ENCODE peak calls at places on chromosomes 13 and 19, in six cellular contexts. Z is stomach, C is GM23338, K is Panc1, P is upper lobe of left lung, N is breast epithelium. T is an unnamed sample.

GRCh38 chr19:38583219-38583984 is 34.4 kb downstream of the MAP4K1 start:
- DNase-seq in Z (no peak), C (no peak), K (no peak), P (no peak), N (no peak), T (no peak)

GRCh38 chr13:19984430-19985218 is 26.1 kb downstream of the ZMYM2 start:
- DNase-seq in Z (no peak), C (peak), K (peak), P (no peak), N (no peak), T (no peak)

GRCh38 chr19:54660967-54661366 is 1.8 kb upstream of the LILRB4 start:
- DNase-seq in Z (no peak), C (no peak), K (no peak), P (no peak), N (no peak), T (no peak)

GRCh38 chr13:92122454-92122853 is 724.0 kb downstream of the GPC5 start:
- DNase-seq in Z (no peak), C (no peak), K (no peak), P (no peak), N (no peak), T (no peak)

GRCh38 chr13:30972888-30973377 is 40.5 kb downstream of the TEX26 start:
- DNase-seq in Z (no peak), C (no peak), K (no peak), P (peak), N (no peak), T (no peak)

GRCh38 chr13:106513025-106513424 is 22.4 kb downstream of the EFNB2 start:
- DNase-seq in Z (no peak), C (no peak), K (no peak), P (no peak), N (no peak), T (no peak)

GRCh38 chr19:20167020-20167644 is at the start of gene ZNF486:
- DNase-seq in Z (peak), C (peak), K (peak), P (peak), N (peak), T (peak)

GRCh38 chr13:25232937-25233515 is 54.3 kb downstream of the MTMR6 start:
- DNase-seq in Z (no peak), C (peak), K (no peak), P (no peak), N (no peak), T (no peak)

GRCh38 chr13:33145667-33146066 is 129.4 kb downstream of the KL start:
- DNase-seq in Z (no peak), C (no peak), K (no peak), P (no peak), N (no peak), T (no peak)

GRCh38 chr19:33193864-33194362 is at the start of gene LRP3:
- DNase-seq in Z (peak), C (peak), K (no peak), P (peak), N (no peak), T (peak)

GRCh38 chr13:65719831-65720230 is 1510.3 kb downstream of the PCDH9 start:
- DNase-seq in Z (no peak), C (no peak), K (no peak), P (no peak), N (no peak), T (no peak)

GRCh38 chr13:40318366-40318765 is 348.1 kb downstream of the FOXO1 start:
- DNase-seq in Z (peak), C (no peak), K (no peak), P (peak), N (peak), T (no peak)

GRCh38 chr19:42196011-42197001 is 21.2 kb downstream of the DEDD2 start:
- DNase-seq in Z (no peak), C (peak), K (no peak), P (no peak), N (no peak), T (no peak)

GRCh38 chr13:84677836-84678235 is 795.6 kb upstream of the SLITRK1 start:
- DNase-seq in Z (no peak), C (no peak), K (no peak), P (no peak), N (no peak), T (no peak)

GRCh38 chr13:102311901-102312300 is 89.9 kb downstream of the FGF14 start:
- DNase-seq in Z (no peak), C (no peak), K (no peak), P (no peak), N (no peak), T (no peak)

GRCh38 chr19:38409631-38410133 is 6.8 kb downstream of the FAM98C start:
- DNase-seq in Z (no peak), C (no peak), K (no peak), P (no peak), N (no peak), T (no peak)

GRCh38 chr19:20333508-20333907 is 166.5 kb downstream of the ZNF486 start:
- DNase-seq in Z (no peak), C (no peak), K (no peak), P (no peak), N (no peak), T (no peak)

GRCh38 chr19:18006895-18007604 is 920 bp upstream of the ARRDC2 start:
- DNase-seq in Z (peak), C (peak), K (no peak), P (peak), N (peak), T (peak)

GRCh38 chr19:18665771-18666202 is 17.7 kb upstream of the CRTC1 start:
- DNase-seq in Z (no peak), C (no peak), K (no peak), P (no peak), N (no peak), T (no peak)

GRCh38 chr13:91193358-91193757 is 154.1 kb upstream of the MIR17HG start:
- DNase-seq in Z (no peak), C (no peak), K (no peak), P (no peak), N (no peak), T (no peak)

GRCh38 chr13:93118081-93118615 is 108.5 kb upstream of the GPC6 start:
- DNase-seq in Z (no peak), C (no peak), K (no peak), P (no peak), N (no peak), T (no peak)

GRCh38 chr19:16851031-16851712 is 22.0 kb downstream of the SIN3B start:
- DNase-seq in Z (no peak), C (no peak), K (no peak), P (no peak), N (no peak), T (no peak)

GRCh38 chr13:23469901-23470525 is 36.5 kb upstream of the SACS start:
- DNase-seq in Z (no peak), C (peak), K (no peak), P (no peak), N (no peak), T (no peak)

GRCh38 chr19:21705393-21705792 is 62.0 kb downstream of the ZNF100 start:
- DNase-seq in Z (no peak), C (peak), K (no peak), P (no peak), N (no peak), T (no peak)

GRCh38 chr13:93233997-93234416 is 7.4 kb downstream of the GPC6 start:
- DNase-seq in Z (no peak), C (peak), K (no peak), P (no peak), N (no peak), T (no peak)

GRCh38 chr19:51607920-51608562 is 22.2 kb downstream of the SIGLEC5 start:
- DNase-seq in Z (peak), C (peak), K (no peak), P (peak), N (no peak), T (peak)

GRCh38 chr13:99151516-99151915 is 49.1 kb upstream of the UBAC2 start:
- DNase-seq in Z (no peak), C (no peak), K (no peak), P (no peak), N (no peak), T (no peak)

GRCh38 chr13:48086272-48086671 is 8.6 kb downstream of the MED4 start:
- DNase-seq in Z (no peak), C (no peak), K (no peak), P (no peak), N (no peak), T (no peak)

GRCh38 chr13:55554741-55555140 is 1586.0 kb upstream of the PRR20A start:
- DNase-seq in Z (no peak), C (no peak), K (no peak), P (no peak), N (no peak), T (no peak)

GRCh38 chr19:15548648-15549047 is 40.3 kb downstream of the CYP4F22 start:
- DNase-seq in Z (no peak), C (no peak), K (no peak), P (no peak), N (no peak), T (no peak)

GRCh38 chr13:38753878-38754277 is 67.0 kb downstream of the FREM2 start:
- DNase-seq in Z (no peak), C (peak), K (no peak), P (no peak), N (no peak), T (no peak)

GRCh38 chr19:10871711-10872550 is 578 bp downstream of the CARM1 start:
- DNase-seq in Z (peak), C (peak), K (no peak), P (peak), N (peak), T (peak)

GRCh38 chr13:46751811-46752635 is 44.9 kb downstream of the ESD start:
- DNase-seq in Z (no peak), C (peak), K (no peak), P (peak), N (no peak), T (peak)

GRCh38 chr13:46321494-46322225 is 65.4 kb downstream of the RUBCNL start:
- DNase-seq in Z (peak), C (peak), K (peak), P (peak), N (peak), T (peak)

GRCh38 chr19:6412111-6412999 is 12.3 kb downstream of the KHSRP start:
- DNase-seq in Z (peak), C (peak), K (no peak), P (peak), N (no peak), T (no peak)

GRCh38 chr13:35228536-35228935 is 248.0 kb downstream of the MAB21L1 start:
- DNase-seq in Z (no peak), C (no peak), K (no peak), P (no peak), N (no peak), T (no peak)
- TF ChIP-seq CTCF in Z (no peak), C (no peak), K (no peak), P (no peak), N (no peak), T (no peak)

GRCh38 chr19:40576181-40576584 is 490 bp upstream of the SHKBP1 start:
- DNase-seq in Z (no peak), C (peak), K (no peak), P (no peak), N (no peak), T (peak)

GRCh38 chr19:40575326-40575725 is 1.3 kb upstream of the SHKBP1 start:
- DNase-seq in Z (no peak), C (peak), K (no peak), P (no peak), N (no peak), T (no peak)

GRCh38 chr19:40580619-40581018 is 3.9 kb downstream of the SHKBP1 start:
- DNase-seq in Z (no peak), C (no peak), K (no peak), P (no peak), N (no peak), T (peak)

GRCh38 chr19:40578442-40578908 is 1.8 kb downstream of the SHKBP1 start:
- DNase-seq in Z (no peak), C (peak), K (no peak), P (no peak), N (no peak), T (no peak)

GRCh38 chr19:40576585-40577451 is at the start of gene SHKBP1:
- DNase-seq in Z (peak), C (peak), K (no peak), P (peak), N (peak), T (peak)
- TF ChIP-seq POLR2AphosphoS5 in Z (peak), C (peak), K (peak), P (peak), N (peak), T (peak)

DNA sequence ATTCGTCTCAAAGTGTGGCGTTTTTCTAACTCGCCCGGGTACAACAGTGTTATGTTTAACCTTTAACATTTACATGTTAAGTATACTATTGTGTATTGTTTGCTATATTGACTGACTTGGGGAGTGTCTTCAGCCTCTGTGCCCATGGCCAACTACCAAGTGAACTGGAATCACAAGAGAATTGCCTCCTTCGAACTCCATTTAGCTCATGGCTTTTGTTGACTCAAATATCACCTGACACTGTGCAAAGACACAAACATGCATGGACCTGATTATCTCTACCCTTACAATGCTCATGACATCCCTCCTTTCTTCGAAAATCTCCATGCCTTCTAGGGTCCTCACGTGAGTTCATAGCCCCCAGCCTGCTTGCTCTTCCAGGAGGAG is 737 bp downstream of the ZNF814 start:
- DNase-seq in Z (no peak), C (peak), K (no peak), P (no peak), N (no peak), T (no peak)
- H3K27ac ChIP-seq in Z (no peak), C (peak), K (no peak), P (peak), N (peak), T (peak)

DNA sequence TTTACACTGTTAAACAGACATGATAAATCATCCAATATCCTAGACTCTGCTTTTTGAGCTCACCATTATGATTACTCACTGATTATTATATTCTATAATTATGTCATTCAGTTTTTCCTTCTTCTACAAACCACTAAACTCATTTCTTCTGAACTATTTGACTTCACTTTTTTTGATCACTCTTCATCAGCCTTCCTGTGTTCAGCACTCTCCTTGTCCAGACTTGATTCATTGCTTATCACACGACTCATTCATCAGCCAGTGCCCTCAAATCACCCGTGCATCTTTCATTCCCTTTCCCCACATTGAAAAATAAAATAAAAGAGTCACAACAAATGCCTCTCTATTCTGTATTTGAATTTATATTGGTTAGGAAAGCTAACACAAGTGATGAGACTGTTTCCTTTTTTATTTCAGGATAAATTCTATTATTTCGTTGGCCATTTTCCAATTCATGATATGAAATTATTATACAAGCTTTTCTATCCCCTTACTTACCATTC is 1482.1 kb upstream of the MIR17HG start:
- DNase-seq in Z (no peak), C (no peak), K (no peak), P (no peak), N (no peak), T (no peak)
- TF ChIP-seq CTCF in Z (no peak), C (no peak), K (no peak), P (no peak), N (no peak), T (no peak)

GRCh38 chr19:32018014-32018413 is 327.4 kb upstream of the ZNF507 start:
- DNase-seq in Z (no peak), C (no peak), K (no peak), P (no peak), N (peak), T (no peak)
- TF ChIP-seq POLR2AphosphoS5 in Z (no peak), C (no peak), K (no peak), P (no peak), N (no peak), T (peak)

DNA sequence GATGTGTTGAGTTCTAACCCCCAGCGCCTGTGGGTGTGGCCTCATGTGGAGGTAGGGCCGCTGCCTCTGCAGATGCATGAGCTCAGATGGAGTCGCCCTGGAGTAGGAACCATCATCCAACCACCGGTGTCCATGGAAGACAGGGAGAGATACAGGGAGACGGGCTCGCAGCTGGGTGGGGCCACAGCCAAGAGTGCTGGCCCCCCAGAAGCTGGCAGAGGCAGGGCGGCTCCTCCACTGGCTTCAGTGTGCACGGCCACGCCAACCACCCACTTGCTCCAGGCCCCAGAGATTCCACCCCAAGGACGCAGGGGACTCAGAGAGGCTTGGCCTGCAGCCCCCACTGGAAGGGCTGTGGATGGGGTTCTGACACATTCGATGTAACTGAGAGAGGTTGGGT is 5.4 kb upstream of the MCF2L start:
- DNase-seq in Z (no peak), C (no peak), K (no peak), P (no peak), N (no peak), T (peak)
- H3K27ac ChIP-seq in Z (no peak), C (no peak), K (no peak), P (no peak), N (no peak), T (no peak)

T was measured in spleen.